ENCODE peak calls at places on chromosomes 16 and 17, in seven cellular contexts. B is mammary epithelial cell, N is ovary, U is AG09309, A is tibial artery, F is stomach, R is glutamatergic neuron. V is an unnamed sample.

GRCh38 chr17:45895304-45895968 is 1.1 kb downstream of the MAPT start:
- DNase-seq in B (peak; percentile 45), N (no peak), U (no peak), A (no peak), F (no peak), R (peak; percentile 73), V (no peak)

GRCh38 chr16:69720822-69721430 is 5.4 kb downstream of the NQO1 start:
- DNase-seq in B (no peak), N (no peak), U (no peak), A (no peak), F (no peak), R (no peak), V (no peak)

GRCh38 chr16:86512301-86512859 is 2.1 kb downstream of the FOXF1 start:
- DNase-seq in B (no peak), N (no peak), U (no peak), A (no peak), F (no peak), R (peak; percentile 62), V (no peak)

GRCh38 chr17:4719146-4719545 is 8.7 kb downstream of the ARRB2 start:
- DNase-seq in B (no peak), N (no peak), U (no peak), A (no peak), F (no peak), R (no peak), V (no peak)

GRCh38 chr17:71276071-71276470 is 844.7 kb upstream of the SOX9 start:
- DNase-seq in B (peak; percentile 88), N (no peak), U (no peak), A (no peak), F (no peak), R (no peak), V (no peak)

GRCh38 chr16:4261557-4262172 is 11.2 kb downstream of the TFAP4 start:
- DNase-seq in B (no peak), N (peak; percentile 54), U (no peak), A (no peak), F (no peak), R (peak; percentile 82), V (no peak)

GRCh38 chr16:74226361-74226979 is 70.1 kb upstream of the PSMD7 start:
- DNase-seq in B (no peak), N (no peak), U (no peak), A (no peak), F (no peak), R (no peak), V (no peak)

GRCh38 chr17:6639651-6640535 is 618 bp downstream of the KIAA0753 start:
- DNase-seq in B (peak; percentile 33), N (peak; percentile 32), U (no peak), A (no peak), F (no peak), R (peak; percentile 56), V (no peak)

GRCh38 chr16:50300942-50301625 is 34.7 kb downstream of the ADCY7 start:
- DNase-seq in B (no peak), N (no peak), U (peak; percentile 62), A (peak; percentile 19), F (no peak), R (no peak), V (no peak)

GRCh38 chr17:41695954-41696720 is 7.5 kb downstream of the EIF1 start:
- DNase-seq in B (peak; percentile 58), N (peak; percentile 78), U (no peak), A (no peak), F (peak; percentile 48), R (peak; percentile 78), V (no peak)

GRCh38 chr16:53817117-53817516 is 113.2 kb downstream of the FTO start:
- DNase-seq in B (peak; percentile 87), N (no peak), U (peak; percentile 84), A (no peak), F (no peak), R (no peak), V (peak; percentile 29)

GRCh38 chr17:63224644-63225043 is 221.5 kb downstream of the CYB561 start:
- DNase-seq in B (no peak), N (no peak), U (no peak), A (no peak), F (no peak), R (no peak), V (no peak)

GRCh38 chr16:89805136-89805905 is 11.1 kb downstream of the FANCA start:
- DNase-seq in B (no peak), N (no peak), U (peak; percentile 18), A (no peak), F (no peak), R (peak; percentile 71), V (no peak)

GRCh38 chr17:45269912-45270311 is 8.0 kb upstream of the SPATA32 start:
- DNase-seq in B (no peak), N (no peak), U (no peak), A (no peak), F (no peak), R (no peak), V (no peak)

GRCh38 chr17:58507123-58507634 is 7.3 kb downstream of the MTMR4 start:
- DNase-seq in B (no peak), N (no peak), U (no peak), A (no peak), F (no peak), R (no peak), V (no peak)

GRCh38 chr16:46836521-46837292 is 5.7 kb upstream of the C16orf87 start:
- DNase-seq in B (no peak), N (no peak), U (no peak), A (no peak), F (no peak), R (no peak), V (no peak)

GRCh38 chr17:50184611-50185398 is 16.6 kb downstream of the COL1A1 start:
- DNase-seq in B (peak; percentile 55), N (peak; percentile 77), U (no peak), A (peak; percentile 88), F (no peak), R (no peak), V (no peak)

GRCh38 chr16:20074089-20074956 is 633 bp upstream of the GPR139 start:
- DNase-seq in B (no peak), N (no peak), U (no peak), A (no peak), F (no peak), R (peak; percentile 34), V (no peak)

GRCh38 chr17:40447148-40447644 is 3.9 kb downstream of the IGFBP4 start:
- DNase-seq in B (no peak), N (peak; percentile 67), U (no peak), A (no peak), F (no peak), R (no peak), V (no peak)

GRCh38 chr17:40443196-40443987 is at the start of gene IGFBP4:
- DNase-seq in B (peak; percentile 55), N (peak; percentile 92), U (no peak), A (peak; percentile 79), F (peak; percentile 77), R (peak; percentile 83), V (no peak)

GRCh38 chr17:40443988-40444899 is 994 bp downstream of the IGFBP4 start:
- DNase-seq in B (peak; percentile 46), N (peak; percentile 65), U (no peak), A (no peak), F (no peak), R (no peak), V (no peak)

GRCh38 chr17:40448213-40448638 is 5.0 kb downstream of the IGFBP4 start:
- DNase-seq in B (no peak), N (peak; percentile 62), U (no peak), A (peak; percentile 75), F (no peak), R (no peak), V (no peak)

GRCh38 chr17:40445769-40446468 is 2.7 kb downstream of the IGFBP4 start:
- DNase-seq in B (no peak), N (no peak), U (no peak), A (no peak), F (no peak), R (no peak), V (no peak)
- TF ChIP-seq CTCF in B (peak; percentile 18), N (peak; percentile 33), U (peak; percentile 18), A (peak; percentile 6), F (no peak), R (no peak), V (no peak)

GRCh38 chr17:39077874-39078273 is 73.6 kb downstream of the PLXDC1 start:
- DNase-seq in B (no peak), N (no peak), U (no peak), A (no peak), F (no peak), R (no peak), V (no peak)
- TF ChIP-seq CTCF in B (peak; percentile 5), N (no peak), U (peak; percentile 16), A (no peak), F (no peak), R (no peak), V (no peak)

GRCh38 chr16:64846966-64847365 is 274.9 kb downstream of the CDH11 start:
- DNase-seq in B (no peak), N (no peak), U (no peak), A (no peak), F (no peak), R (no peak), V (no peak)

GRCh38 chr16:64841071-64841470 is 280.8 kb downstream of the CDH11 start:
- DNase-seq in B (no peak), N (no peak), U (no peak), A (no peak), F (no peak), R (no peak), V (no peak)

DNA sequence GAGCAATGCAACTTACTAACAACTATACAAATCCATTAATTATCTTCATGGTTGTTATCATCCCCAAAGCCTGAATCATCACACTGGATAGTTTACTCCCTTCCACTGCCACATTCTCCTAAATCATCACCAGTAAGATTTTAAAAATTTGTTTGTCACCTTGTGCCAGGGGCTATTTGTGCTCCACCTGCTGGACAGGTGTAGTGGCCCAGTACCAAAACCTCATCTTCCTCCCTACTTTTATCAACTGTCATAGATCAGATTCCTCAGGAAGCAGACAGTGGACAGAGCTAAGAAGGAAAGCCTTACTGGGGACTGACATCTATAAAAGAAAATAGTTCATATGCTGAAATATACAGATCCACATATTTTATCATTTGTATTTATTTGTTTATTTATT is 280.4 kb downstream of the CDH11 start:
- DNase-seq in B (no peak), N (no peak), U (no peak), A (no peak), F (no peak), R (no peak), V (no peak)
- TF ChIP-seq CTCF in B (no peak), N (no peak), U (no peak), A (no peak), F (no peak), R (no peak), V (no peak)

DNA sequence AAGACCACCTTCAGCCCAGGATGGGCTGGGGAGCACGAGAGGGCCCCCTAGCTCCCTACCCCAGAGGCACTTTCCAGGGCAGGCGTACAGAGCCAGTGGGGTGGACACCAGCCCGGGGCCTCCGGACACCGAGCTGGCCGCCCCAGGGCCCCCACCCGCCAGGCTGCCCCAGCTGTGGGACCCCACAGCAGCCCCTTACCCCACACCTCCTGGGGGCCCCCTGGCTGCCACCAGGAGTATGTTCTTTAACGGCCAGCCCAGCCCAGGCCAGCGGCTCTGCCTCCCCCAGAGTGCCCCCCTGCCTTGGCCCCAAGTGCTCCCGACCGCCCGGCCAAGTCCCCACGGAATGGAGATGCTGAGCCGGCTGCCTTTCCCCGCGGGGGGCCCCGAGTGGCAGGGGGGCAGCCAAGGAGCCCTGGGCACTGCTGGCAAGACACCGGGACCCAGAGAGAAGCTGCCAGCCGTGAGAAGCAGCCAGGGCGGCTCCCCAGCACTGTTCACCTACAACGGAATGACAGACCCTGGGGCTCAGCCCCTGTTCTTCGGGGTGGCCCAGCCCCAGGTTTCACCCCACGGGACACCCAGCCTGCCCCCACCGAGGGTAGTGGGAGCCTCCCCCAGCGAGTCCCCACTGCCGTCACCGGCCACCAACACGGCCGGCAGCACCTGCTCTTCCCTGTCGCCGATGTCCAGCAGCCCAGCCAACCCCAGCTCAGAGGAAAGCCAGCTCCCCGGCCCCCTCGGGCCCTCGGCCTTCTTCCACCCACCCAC is 24.3 kb upstream of the ZFPM1 start:
- DNase-seq in B (no peak), N (no peak), U (no peak), A (no peak), F (no peak), R (no peak), V (no peak)
- TF ChIP-seq CTCF in B (peak; percentile 13), N (no peak), U (no peak), A (no peak), F (no peak), R (peak; percentile 19), V (no peak)